ENCODE peak calls at places on chromosomes 7 and 10, in nine cellular contexts. N, P, I, C, H, R, U, G and B are unnamed samples.
A peak's percentile ranks its signal among the peaks of the same experiment; 100 is the strongest.

GRCh38 chr10:75507469-75507868 is 76.0 kb downstream of the LRMDA start:
- DNase-seq in P (no peak), N (no peak), C (no peak), H (no peak), U (no peak), R (peak; percentile 27), G (no peak), I (no peak), B (no peak)

GRCh38 chr7:43669286-43670081 is 59.8 kb downstream of the COA1 start:
- DNase-seq in C (no peak), I (peak; percentile 78), R (no peak), N (no peak), H (no peak), P (peak; percentile 7), G (no peak), U (no peak), B (no peak)

GRCh38 chr10:78950656-78951587 is 117.8 kb upstream of the ZMIZ1 start:
- DNase-seq in U (no peak), R (no peak), I (no peak), H (no peak), N (no peak), G (no peak), P (no peak), C (no peak), B (no peak)

GRCh38 chr10:90614631-90615030 is 243.2 kb downstream of the HTR7 start:
- DNase-seq in I (no peak), C (no peak), P (no peak), R (peak; percentile 7), U (no peak), H (no peak), N (no peak), G (no peak), B (no peak)

GRCh38 chr10:69685802-69686585 is 55.9 kb downstream of the FAM241B start:
- DNase-seq in U (no peak), N (no peak), P (peak; percentile 46), G (peak; percentile 83), H (peak; percentile 92), R (no peak), I (peak; percentile 49), C (peak; percentile 97), B (no peak)

GRCh38 chr10:11448190-11448544 is 163.3 kb downstream of the USP6NL start:
- DNase-seq in U (no peak), R (no peak), C (no peak), P (no peak), I (no peak), N (no peak), G (no peak), H (no peak), B (no peak)

GRCh38 chr7:132557489-132558044 is 18.7 kb downstream of the PLXNA4 start:
- DNase-seq in I (peak; percentile 55), H (no peak), U (no peak), C (no peak), G (no peak), R (peak; percentile 46), N (no peak), P (peak; percentile 56), B (no peak)

GRCh38 chr10:80661526-80661925 is 123.8 kb downstream of the SH2D4B start:
- DNase-seq in H (no peak), R (no peak), P (no peak), I (no peak), G (no peak), C (no peak), N (no peak), U (no peak), B (no peak)

GRCh38 chr7:117087639-117088396 is 134.5 kb downstream of the ST7 start:
- DNase-seq in P (no peak), U (no peak), G (no peak), I (peak; percentile 34), C (no peak), R (no peak), H (no peak), N (no peak), B (no peak)

GRCh38 chr10:113610636-113611601 is 52.9 kb downstream of the NRAP start:
- DNase-seq in H (peak; percentile 10), R (no peak), N (no peak), C (no peak), P (no peak), U (no peak), G (no peak), I (peak; percentile 59), B (no peak)

GRCh38 chr10:11260136-11260535 is 242.5 kb downstream of the CELF2 start:
- DNase-seq in U (peak; percentile 49), I (no peak), C (no peak), H (no peak), N (no peak), P (no peak), G (no peak), R (no peak), B (no peak)

GRCh38 chr10:114550756-114551290 is 107.3 kb downstream of the ABLIM1 start:
- DNase-seq in I (peak; percentile 23), C (no peak), R (peak; percentile 65), P (peak; percentile 62), N (no peak), G (no peak), H (no peak), U (peak; percentile 49), B (peak; percentile 4)

GRCh38 chr10:8069627-8070026 is 15.1 kb downstream of the GATA3 start:
- DNase-seq in C (no peak), H (no peak), N (no peak), G (no peak), R (no peak), I (peak; percentile 95), P (no peak), U (no peak), B (no peak)

DNA sequence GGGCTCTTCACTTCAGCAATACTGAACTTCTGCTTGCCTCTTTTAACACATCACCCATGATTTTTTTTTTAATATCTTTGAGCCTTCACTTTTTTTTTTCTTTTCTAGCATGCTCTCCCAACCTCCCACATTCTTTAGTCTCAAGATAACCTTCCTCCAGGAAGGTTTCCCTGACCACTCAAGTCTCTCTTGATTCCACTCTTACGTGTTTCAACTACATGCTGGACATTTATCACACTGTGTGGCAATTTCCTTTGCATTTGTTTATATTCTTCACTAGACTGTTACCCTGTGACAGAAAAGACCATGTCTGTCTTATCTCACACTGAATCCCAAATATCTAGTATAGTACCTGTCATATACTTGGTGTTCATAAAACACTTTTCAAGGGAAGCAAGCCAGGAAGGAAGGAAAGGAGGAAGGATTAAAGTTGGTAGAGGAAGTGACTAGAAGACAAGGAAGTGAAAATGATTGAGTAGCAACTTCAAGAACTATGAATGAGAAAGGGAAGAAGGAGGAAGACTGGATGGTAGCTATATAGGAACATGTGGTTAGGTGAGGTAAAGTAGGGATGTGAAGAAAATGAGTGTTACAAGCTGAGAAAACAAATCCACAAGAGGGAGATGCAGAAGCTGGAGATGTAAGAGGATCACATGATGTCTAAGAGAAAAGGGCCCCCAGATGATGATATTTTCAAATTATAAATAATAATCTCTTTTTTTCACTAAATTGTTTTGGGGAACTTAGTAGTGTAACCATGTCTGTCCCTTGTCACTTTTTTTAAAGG is 40.4 kb downstream of the IFIT5 start:
- DNase-seq in G (no peak), R (no peak), N (no peak), P (peak; percentile 27), I (no peak), H (no peak), U (no peak), C (no peak), B (no peak)
- TF ChIP-seq CTCF in G (no peak), R (no peak), N (no peak), P (no peak), I (no peak), H (no peak), U (no peak), C (no peak), B (no peak)

DNA sequence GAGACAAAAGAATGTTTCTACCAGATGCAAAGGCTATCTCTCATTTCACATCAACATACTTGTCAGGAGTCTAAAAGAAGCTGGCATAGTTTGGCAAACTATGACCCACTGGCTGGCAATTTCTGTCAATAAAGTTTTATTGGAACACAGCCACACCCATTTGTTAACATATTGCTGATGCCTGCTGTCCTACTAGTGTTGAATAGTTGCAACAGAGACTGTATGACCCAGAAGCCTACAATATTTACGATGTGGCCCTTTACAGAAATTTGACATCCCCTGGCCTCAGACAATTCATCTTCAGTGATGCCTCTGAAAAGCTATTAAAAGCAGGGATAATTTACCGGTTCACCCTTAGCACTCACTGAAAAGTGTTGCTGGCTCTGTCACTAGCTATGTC is 155.2 kb downstream of the ARID5B start:
- DNase-seq in C (no peak), H (no peak), I (no peak), R (no peak), G (no peak), N (no peak), P (peak; percentile 45), U (no peak), B (no peak)
- H3K4me3 ChIP-seq in C (no peak overlapping the region), H (no peak overlapping the region), I (peak overlapping the region; percentile 79), R (peak overlapping the region; percentile 40), G (peak overlapping the region; percentile 83), N (no peak overlapping the region), P (peak overlapping the region; percentile 0), U (no peak overlapping the region), B (no peak overlapping the region)

DNA sequence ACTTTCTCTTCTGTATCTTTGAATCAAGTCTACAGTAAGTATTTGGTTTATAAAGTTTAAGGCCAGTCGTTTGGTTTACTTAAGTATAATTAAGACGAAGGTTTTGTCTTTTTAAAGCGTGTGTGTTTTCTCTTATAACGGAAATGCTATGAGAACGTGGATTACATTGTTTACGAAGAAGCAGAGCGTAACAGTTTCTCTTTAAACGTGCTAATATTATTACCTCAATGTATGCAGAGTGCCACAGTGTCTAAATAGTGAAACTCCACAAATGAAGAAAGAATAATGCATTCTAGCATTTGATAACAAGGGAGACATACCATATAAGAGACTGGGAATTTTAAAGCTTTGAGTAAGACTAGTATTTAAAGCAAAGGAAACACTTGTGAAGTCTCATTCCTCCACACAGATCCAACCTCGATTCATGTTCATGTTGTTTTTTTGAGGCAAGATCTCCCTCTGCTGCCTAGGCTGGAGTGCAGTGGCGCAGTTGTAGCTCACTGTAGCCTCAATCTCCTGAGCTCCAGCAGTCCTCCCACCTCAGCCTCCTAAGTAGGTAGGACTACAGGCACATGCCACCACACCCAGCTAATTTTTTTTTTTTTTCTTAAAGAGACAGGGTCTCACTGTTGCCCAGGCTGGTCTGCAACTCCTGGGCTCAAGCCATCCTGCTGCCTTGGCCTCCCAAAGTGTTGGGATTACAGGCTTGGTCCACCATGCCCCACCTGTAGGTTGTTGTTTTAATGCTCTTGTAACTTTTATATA is 75.1 kb downstream of the ANKRD61 start:
- DNase-seq in N (peak; percentile 19), P (peak; percentile 60), G (no peak), C (no peak), I (peak; percentile 32), H (peak; percentile 30), U (peak; percentile 50), R (peak; percentile 73), B (peak; percentile 14)
- TF ChIP-seq CTCF in N (peak; percentile 23), P (peak; percentile 31), G (peak; percentile 19), C (peak; percentile 4), I (peak; percentile 36), H (no peak), U (peak; percentile 35), R (peak; percentile 52), B (peak; percentile 31)

DNA sequence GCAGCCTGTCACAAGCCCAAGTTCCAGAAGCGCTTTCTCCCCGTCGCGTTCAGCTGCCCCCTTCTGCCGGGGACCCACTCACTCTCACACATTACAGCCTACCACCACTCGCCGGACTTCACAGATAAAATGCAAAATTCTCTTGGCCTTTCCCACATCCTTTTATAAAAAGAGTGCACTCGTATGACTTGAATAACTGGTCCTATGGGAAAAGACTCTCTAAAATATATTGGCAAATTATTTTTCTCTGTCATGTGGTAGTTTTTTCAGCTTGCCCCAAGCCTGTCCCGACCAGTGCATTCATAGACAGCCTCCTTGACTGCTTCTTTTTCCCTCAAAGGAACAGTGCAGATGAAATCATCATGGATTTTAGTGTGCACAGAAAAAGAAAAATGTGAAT is 1.3 kb downstream of the INHBA start:
- DNase-seq in C (no peak), H (no peak), G (no peak), U (no peak), N (no peak), I (no peak), P (no peak), R (peak; percentile 38), B (no peak)
- H3K4me3 ChIP-seq in C (no peak overlapping the region), H (no peak overlapping the region), G (no peak overlapping the region), U (no peak overlapping the region), N (no peak overlapping the region), I (peak overlapping the region; percentile 81), P (peak overlapping the region; percentile 73), R (peak overlapping the region; percentile 86), B (peak overlapping the region; percentile 60)